ENCODE peak calls at places on chromosomes 7 and 10, in five cellular contexts. S, U, X, J and P are unnamed samples.

GRCh38 chr7:92633211-92633906 is 43.2 kb upstream of the FAM133B start:
- DNase-seq in S (no peak), U (no peak), X (no peak), J (no peak), P (no peak)

GRCh38 chr7:126589068-126589684 is 663.6 kb downstream of the GRM8 start:
- DNase-seq in S (no peak), U (no peak), X (no peak), J (no peak), P (no peak)

GRCh38 chr10:128626397-128627060 is 500.3 kb upstream of the MKI67 start:
- DNase-seq in S (no peak), U (no peak), X (no peak), J (no peak), P (no peak)

GRCh38 chr10:57692255-57692980 is 575.3 kb downstream of the IPMK start:
- DNase-seq in S (no peak), U (no peak), X (no peak), J (no peak), P (no peak)

GRCh38 chr7:7569113-7569527 is 2.4 kb downstream of the MIOS start:
- DNase-seq in S (no peak), U (no peak), X (no peak), J (no peak), P (peak)

GRCh38 chr7:157612664-157613561 is 276.1 kb downstream of the DNAJB6 start:
- DNase-seq in S (peak), U (peak), X (peak), J (peak), P (peak)

GRCh38 chr10:129744134-129744895 is 219.8 kb downstream of the EBF3 start:
- DNase-seq in S (no peak), U (no peak), X (no peak), J (no peak), P (no peak)

GRCh38 chr7:3575753-3576531 is 274.9 kb downstream of the SDK1 start:
- DNase-seq in S (no peak), U (no peak), X (no peak), J (no peak), P (no peak)

GRCh38 chr7:140940866-140941265 is 16.1 kb upstream of the BRAF start:
- DNase-seq in S (no peak), U (no peak), X (no peak), J (no peak), P (no peak)

GRCh38 chr10:118850418-118851061 is 95.8 kb upstream of the CACUL1 start:
- DNase-seq in S (peak), U (peak), X (peak), J (peak), P (peak)

GRCh38 chr10:82887488-82887887 is 1012.5 kb downstream of the NRG3 start:
- DNase-seq in S (no peak), U (no peak), X (no peak), J (no peak), P (no peak)

GRCh38 chr10:33163941-33164824 is 170.3 kb downstream of the NRP1 start:
- DNase-seq in S (no peak), U (no peak), X (no peak), J (no peak), P (no peak)

GRCh38 chr7:103521917-103522316 is 75.9 kb upstream of the SLC26A5 start:
- DNase-seq in S (no peak), U (no peak), X (no peak), J (no peak), P (no peak)

GRCh38 chr7:55521543-55522267 is 50.6 kb downstream of the VOPP1 start:
- DNase-seq in S (no peak), U (no peak), X (no peak), J (no peak), P (no peak)

GRCh38 chr10:488933-489215 is 200.6 kb downstream of the DIP2C start:
- DNase-seq in S (no peak), U (no peak), X (no peak), J (no peak), P (no peak)

GRCh38 chr10:69816963-69817605 is 15.4 kb downstream of the COL13A1 start:
- DNase-seq in S (no peak), U (no peak), X (no peak), J (no peak), P (no peak)

GRCh38 chr10:99966306-99966705 is 43.4 kb downstream of the DNMBP start:
- DNase-seq in S (no peak), U (no peak), X (no peak), J (no peak), P (no peak)